ENCODE peak calls at places on chromosomes 16 and 17, in six cellular contexts. J is GM06990, Y is dorsolateral prefrontal cortex, X is transverse colon, D is left lung, M is Caco-2. K is an unnamed sample.

GRCh38 chr16:80158766-80159165 is 382.0 kb upstream of the DYNLRB2 start:
- DNase-seq in J (no peak), Y (no peak), X (no peak), D (no peak), M (no peak), K (no peak)

GRCh38 chr16:73053379-73054130 is 5.6 kb upstream of the ZFHX3 start:
- DNase-seq in J (no peak), Y (no peak), X (no peak), D (no peak), M (no peak), K (peak; percentile 39)

GRCh38 chr16:23302045-23302956 is at the start of gene SCNN1B:
- DNase-seq in J (peak; percentile 41), Y (no peak), X (peak; percentile 86), D (peak; percentile 45), M (no peak), K (peak; percentile 81)

GRCh38 chr16:29745853-29746345 is at the start of gene C16orf54:
- DNase-seq in J (peak; percentile 85), Y (no peak), X (peak; percentile 87), D (peak; percentile 89), M (no peak), K (no peak)

GRCh38 chr17:72362466-72363335 is 241.9 kb downstream of the SOX9 start:
- DNase-seq in J (no peak), Y (no peak), X (no peak), D (no peak), M (no peak), K (no peak)

GRCh38 chr16:86181526-86181925 is 282.6 kb downstream of the IRF8 start:
- DNase-seq in J (no peak), Y (no peak), X (no peak), D (no peak), M (no peak), K (no peak)

GRCh38 chr16:7268182-7268581 is 64.5 kb upstream of the RBFOX1 start:
- DNase-seq in J (no peak), Y (no peak), X (no peak), D (no peak), M (no peak), K (peak; percentile 4)

GRCh38 chr16:57809276-57809793 is 7.0 kb upstream of the KIFC3 start:
- DNase-seq in J (no peak), Y (no peak), X (no peak), D (no peak), M (no peak), K (no peak)

GRCh38 chr16:68289621-68290329 is 21.0 kb downstream of the SLC7A6OS start:
- DNase-seq in J (peak; percentile 69), Y (no peak), X (no peak), D (no peak), M (no peak), K (no peak)

GRCh38 chr17:77106874-77107358 is 33.9 kb upstream of the SEC14L1 start:
- DNase-seq in J (peak; percentile 43), Y (no peak), X (no peak), D (no peak), M (no peak), K (no peak)

GRCh38 chr16:90019543-90020259 is 445 bp upstream of the DBNDD1 start:
- DNase-seq in J (peak; percentile 58), Y (no peak), X (peak; percentile 62), D (no peak), M (peak; percentile 82), K (peak; percentile 44)

GRCh38 chr17:77608431-77608830 is 350.1 kb upstream of the TNRC6C start:
- DNase-seq in J (no peak), Y (no peak), X (no peak), D (no peak), M (no peak), K (no peak)

GRCh38 chr17:8997994-8998628 is 23.2 kb upstream of the NTN1 start:
- DNase-seq in J (peak; percentile 75), Y (no peak), X (peak; percentile 67), D (peak; percentile 68), M (peak; percentile 50), K (peak; percentile 54)

GRCh38 chr16:48535831-48536599 is 74.0 kb downstream of the N4BP1 start:
- DNase-seq in J (peak; percentile 78), Y (no peak), X (peak; percentile 36), D (peak; percentile 85), M (no peak), K (no peak)
- H3K4me3 ChIP-seq in J (no peak overlapping the region), Y (no peak overlapping the region), X (no peak overlapping the region), D (no peak overlapping the region), M (no peak overlapping the region), K (no peak overlapping the region)

GRCh38 chr16:82175627-82176026 is 5.6 kb upstream of the MPHOSPH6 start:
- DNase-seq in J (no peak), Y (no peak), X (no peak), D (no peak), M (no peak), K (no peak)

GRCh38 chr16:82176204-82176603 is 6.2 kb upstream of the MPHOSPH6 start:
- DNase-seq in J (no peak), Y (no peak), X (no peak), D (no peak), M (no peak), K (no peak)

GRCh38 chr16:82181456-82182185 is 11.6 kb upstream of the MPHOSPH6 start:
- DNase-seq in J (no peak), Y (no peak), X (no peak), D (no peak), M (no peak), K (no peak)

GRCh38 chr16:82177555-82177954 is 7.5 kb upstream of the MPHOSPH6 start:
- DNase-seq in J (no peak), Y (no peak), X (no peak), D (no peak), M (no peak), K (no peak)

DNA sequence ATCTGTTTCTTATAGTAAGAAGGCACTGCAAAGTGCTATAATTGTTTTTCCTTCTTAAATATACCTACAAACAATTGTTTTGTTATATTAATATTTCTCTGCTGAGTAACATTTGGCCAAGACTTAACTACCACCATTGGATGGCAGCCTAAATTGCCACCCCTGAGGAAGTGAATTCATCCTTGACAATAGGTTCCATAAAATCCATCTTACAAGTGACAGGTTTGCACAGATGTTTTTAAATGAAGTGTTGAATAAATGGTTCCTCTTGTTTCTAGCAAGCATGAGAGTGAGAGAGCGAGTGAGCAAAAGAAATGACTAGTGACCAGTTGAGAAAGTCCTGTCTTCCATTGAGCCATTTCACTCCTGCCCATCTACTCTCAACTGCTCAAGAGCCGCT is 8.3 kb upstream of the MPHOSPH6 start:
- DNase-seq in J (no peak), Y (no peak), X (no peak), D (no peak), M (no peak), K (no peak)
- H3K27me3 ChIP-seq in J (no peaks in the 10 kb centered on the region), Y (no peaks in the 10 kb centered on the region), X (peaks cover 26% of the 10 kb centered on the region), D (no peaks in the 10 kb centered on the region), M (no peaks in the 10 kb centered on the region), K (peaks cover 5% of the 10 kb centered on the region)

GRCh38 chr17:79733692-79734070 is 2.9 kb downstream of the ENPP7 start:
- DNase-seq in J (no peak), Y (no peak), X (no peak), D (no peak), M (no peak), K (no peak)

GRCh38 chr17:79735096-79735495 is 4.4 kb downstream of the ENPP7 start:
- DNase-seq in J (no peak), Y (no peak), X (no peak), D (no peak), M (no peak), K (no peak)

GRCh38 chr17:79732246-79732645 is 1.5 kb downstream of the ENPP7 start:
- DNase-seq in J (peak; percentile 60), Y (no peak), X (no peak), D (no peak), M (no peak), K (no peak)

GRCh38 chr17:79730769-79731483 is at the start of gene ENPP7:
- DNase-seq in J (no peak), Y (no peak), X (no peak), D (no peak), M (peak; percentile 54), K (no peak)

GRCh38 chr17:79732804-79733691 is 2.3 kb downstream of the ENPP7 start:
- DNase-seq in J (peak; percentile 68), Y (no peak), X (peak; percentile 31), D (peak; percentile 61), M (no peak), K (no peak)
- H3K4me3 ChIP-seq in J (peak overlapping the region; percentile 75), Y (no peak overlapping the region), X (no peak overlapping the region), D (no peak overlapping the region), M (no peak overlapping the region), K (no peak overlapping the region)

GRCh38 chr16:8492690-8493089 is 97.6 kb downstream of the TMEM114 start:
- DNase-seq in J (no peak), Y (no peak), X (no peak), D (no peak), M (no peak), K (no peak)

GRCh38 chr16:8481810-8482209 is 108.5 kb downstream of the TMEM114 start:
- DNase-seq in J (no peak), Y (no peak), X (no peak), D (no peak), M (no peak), K (no peak)

GRCh38 chr16:8489580-8489979 is 100.7 kb downstream of the TMEM114 start:
- DNase-seq in J (no peak), Y (no peak), X (no peak), D (no peak), M (no peak), K (no peak)

DNA sequence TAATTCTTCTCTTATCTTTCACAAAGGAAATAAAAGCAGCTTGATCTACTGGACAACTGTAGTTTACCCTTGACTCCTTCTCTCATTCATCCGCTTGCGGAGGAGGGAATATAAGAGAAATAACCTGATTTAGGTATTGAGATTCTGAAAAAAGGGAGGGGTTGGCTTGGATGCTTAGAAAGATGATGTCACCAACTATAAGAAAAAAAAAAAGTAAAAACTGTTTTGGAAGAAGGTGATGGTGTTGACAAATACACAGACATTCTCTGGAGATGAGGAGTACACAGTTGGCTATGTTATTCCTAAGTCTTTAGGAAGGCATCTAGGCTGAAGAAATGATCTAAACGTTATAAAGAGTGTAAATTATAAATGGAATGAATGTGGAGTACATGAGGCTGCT is 103.3 kb downstream of the TMEM114 start:
- DNase-seq in J (no peak), Y (no peak), X (no peak), D (no peak), M (no peak), K (no peak)
- H3K27me3 ChIP-seq in J (no peaks in the 10 kb centered on the region), Y (no peaks in the 10 kb centered on the region), X (no peaks in the 10 kb centered on the region), D (peaks cover 14% of the 10 kb centered on the region), M (no peaks in the 10 kb centered on the region), K (no peaks in the 10 kb centered on the region)

GRCh38 chr17:40501499-40501911 is at the start of gene TNS4:
- DNase-seq in J (no peak), Y (no peak), X (peak; percentile 86), D (peak; percentile 53), M (no peak), K (peak; percentile 90)
- H3K4me3 ChIP-seq in J (no peak within 1 kb of the TSS), Y (no peak within 1 kb of the TSS), X (no peak within 1 kb of the TSS), D (no peak within 1 kb of the TSS), M (no peak within 1 kb of the TSS), K (no peak within 1 kb of the TSS)

GRCh38 chr16:84407588-84408313 is 39.4 kb downstream of the ATP2C2 start:
- DNase-seq in J (no peak), Y (no peak), X (no peak), D (no peak), M (no peak), K (no peak)
- H3K27me3 ChIP-seq in J (no peaks in the 10 kb centered on the region), Y (no peaks in the 10 kb centered on the region), X (peaks cover 13% of the 10 kb centered on the region), D (peaks cover 29% of the 10 kb centered on the region), M (no peaks in the 10 kb centered on the region), K (no peaks in the 10 kb centered on the region)

GRCh38 chr16:83136924-83137323 is 510.2 kb downstream of the CDH13 start:
- DNase-seq in J (no peak), Y (no peak), X (no peak), D (no peak), M (no peak), K (peak; percentile 3)
- H3K4me3 ChIP-seq in J (no peak overlapping the region), Y (no peak overlapping the region), X (peak overlapping the region; percentile 16), D (no peak overlapping the region), M (no peak overlapping the region), K (no peak overlapping the region)

GRCh38 chr16:2365397-2365796 is 24.9 kb upstream of the ABCA3 start:
- DNase-seq in J (no peak), Y (no peak), X (no peak), D (no peak), M (no peak), K (no peak)
- H3K27me3 ChIP-seq in J (no peaks in the 10 kb centered on the region), Y (no peaks in the 10 kb centered on the region), X (peaks cover 18% of the 10 kb centered on the region), D (peaks cover 37% of the 10 kb centered on the region), M (no peaks in the 10 kb centered on the region), K (no peaks in the 10 kb centered on the region)